ENCODE peak calls at places on chromosomes 1 and 21, in nine cellular contexts. L, I, P, G, E, W, H, F and Q are unnamed samples.

GRCh38 chr1:39422604-39423003 is 68.8 kb upstream of the BMP8A start:
- DNase-seq in L (no peak), I (no peak), W (no peak), P (no peak), E (no peak), G (no peak), F (no peak), H (no peak), Q (no peak)

GRCh38 chr1:246961939-246962373 is 30.2 kb upstream of the AHCTF1 start:
- DNase-seq in W (no peak), L (no peak), P (peak; percentile 72), G (no peak), H (peak; percentile 57), I (no peak), E (no peak), F (no peak), Q (no peak)

GRCh38 chr1:207282049-207282448 is 39.4 kb upstream of the CD55 start:
- DNase-seq in G (no peak), F (no peak), E (no peak), I (peak; percentile 17), W (no peak), P (no peak), H (peak; percentile 46), L (no peak), Q (no peak)

GRCh38 chr1:179366093-179366800 is 476 bp downstream of the AXDND1 start:
- DNase-seq in E (peak; percentile 13), P (no peak), L (no peak), W (no peak), I (peak; percentile 5), H (no peak), G (no peak), F (no peak), Q (no peak)

GRCh38 chr1:219554109-219554508 is 58.8 kb downstream of the ZC3H11B start:
- DNase-seq in E (no peak), I (no peak), G (no peak), W (no peak), H (no peak), L (no peak), P (no peak), F (no peak), Q (no peak)

GRCh38 chr1:211326528-211327340 is at the start of gene TRAF5:
- DNase-seq in W (peak; percentile 51), F (peak; percentile 35), E (peak; percentile 61), H (peak; percentile 57), G (no peak), P (peak; percentile 81), L (peak; percentile 47), I (peak; percentile 86), Q (no peak)

GRCh38 chr1:109620396-109620817 is 770 bp downstream of the AMPD2 start:
- DNase-seq in E (peak; percentile 28), I (peak; percentile 86), W (no peak), P (peak; percentile 66), F (no peak), G (no peak), L (no peak), H (peak; percentile 85), Q (no peak)

GRCh38 chr21:42656872-42657271 is 3.5 kb downstream of the PDE9A start:
- DNase-seq in W (no peak), F (no peak), H (no peak), L (no peak), E (no peak), P (no peak), I (no peak), G (no peak), Q (no peak)

GRCh38 chr1:225750865-225751824 is 26.5 kb upstream of the SRP9 start:
- DNase-seq in P (no peak), L (no peak), W (no peak), I (no peak), G (no peak), E (no peak), F (no peak), H (no peak), Q (no peak)

GRCh38 chr1:206834711-206835110 is 30.7 kb upstream of the IL20 start:
- DNase-seq in H (no peak), G (no peak), E (no peak), W (no peak), P (no peak), F (no peak), L (no peak), I (peak; percentile 60), Q (no peak)

GRCh38 chr1:188386161-188386560 is 1557.4 kb downstream of the PLA2G4A start:
- DNase-seq in H (peak; percentile 75), F (no peak), P (no peak), L (no peak), W (no peak), G (no peak), E (no peak), I (no peak), Q (no peak)

GRCh38 chr1:59414406-59415133 is 117.7 kb downstream of the FGGY start:
- DNase-seq in W (peak; percentile 10), H (no peak), G (no peak), I (peak; percentile 67), L (no peak), E (no peak), F (no peak), P (no peak), Q (peak; percentile 51)

GRCh38 chr1:223726380-223727001 is 14.2 kb downstream of the CAPN2 start:
- DNase-seq in W (peak; percentile 91), I (peak; percentile 90), P (peak; percentile 73), G (peak; percentile 37), F (no peak), E (peak; percentile 92), L (peak; percentile 63), H (peak; percentile 98), Q (peak; percentile 82)

GRCh38 chr1:19450811-19451564 is 34.4 kb downstream of the CAPZB start:
- DNase-seq in F (no peak), W (peak; percentile 72), H (peak; percentile 97), E (no peak), L (no peak), G (no peak), P (no peak), I (peak; percentile 82), Q (peak; percentile 84)

GRCh38 chr1:66354311-66354922 is 179.5 kb upstream of the SGIP1 start:
- DNase-seq in E (no peak), G (no peak), L (no peak), W (no peak), P (no peak), F (no peak), H (peak; percentile 41), I (no peak), Q (no peak)

GRCh38 chr1:180424848-180425457 is 77.4 kb downstream of the ACBD6 start:
- DNase-seq in L (no peak), W (no peak), F (no peak), G (no peak), H (peak; percentile 4), I (no peak), E (no peak), P (no peak), Q (no peak)

GRCh38 chr1:184254849-184255248 is 132.0 kb upstream of the C1orf21 start:
- DNase-seq in P (no peak), W (no peak), L (no peak), E (no peak), I (no peak), H (no peak), F (no peak), G (no peak), Q (no peak)

GRCh38 chr1:211944733-211945500 is 90.4 kb downstream of the INTS7 start:
- DNase-seq in E (no peak), G (no peak), H (peak; percentile 34), F (no peak), I (peak; percentile 36), P (no peak), W (no peak), L (no peak), Q (no peak)

GRCh38 chr1:78715181-78715661 is 65.6 kb downstream of the IFI44 start:
- DNase-seq in E (no peak), I (peak; percentile 19), G (no peak), F (no peak), L (no peak), P (no peak), W (no peak), H (no peak), Q (no peak)